ENCODE peak calls at places on chromosomes 6 and 20, in nine cellular contexts. W is heart left ventricle, F is psoas muscle, C is thoracic aorta, B is endodermal cell, A is PC-9, V is breast epithelium, X is ovary, J is left ventricle myocardium inferior. N is an unnamed sample.

GRCh38 chr6:134663800-134664535 is 285.9 kb downstream of the ALDH8A1 start:
- DNase-seq in C (no peak), F (no peak), B (no peak), W (no peak), X (no peak), J (no peak), A (no peak), V (no peak), N (no peak)

GRCh38 chr6:124927806-124928205 is 34.4 kb upstream of the RNF217 start:
- DNase-seq in A (no peak), X (no peak), V (no peak), J (no peak), F (no peak), W (no peak), B (no peak), C (no peak), N (no peak)

GRCh38 chr6:169469028-169469427 is 215.4 kb upstream of the THBS2 start:
- DNase-seq in A (no peak), F (no peak), C (no peak), X (no peak), B (no peak), J (no peak), W (no peak), V (no peak), N (no peak)

GRCh38 chr20:41023549-41023948 is 5.1 kb upstream of the TOP1 start:
- DNase-seq in C (no peak), V (no peak), X (no peak), W (no peak), J (no peak), F (no peak), A (peak; percentile 31), B (no peak), N (no peak)

GRCh38 chr6:10163159-10163962 is 251.5 kb downstream of the TFAP2A start:
- DNase-seq in F (no peak), B (peak; percentile 53), V (peak; percentile 84), X (no peak), C (no peak), J (no peak), A (peak; percentile 80), W (no peak), N (no peak)

GRCh38 chr20:34337544-34337943 is 25.5 kb upstream of the ITCH start:
- DNase-seq in J (no peak), V (no peak), W (no peak), F (no peak), C (no peak), X (no peak), B (no peak), A (no peak), N (no peak)

GRCh38 chr6:165895421-165896165 is 232.6 kb upstream of the PDE10A start:
- DNase-seq in J (no peak), V (no peak), C (no peak), W (no peak), A (no peak), B (peak; percentile 50), X (no peak), F (no peak), N (no peak)

GRCh38 chr20:44549123-44549522 is 27.3 kb upstream of the SERINC3 start:
- DNase-seq in C (no peak), B (no peak), J (no peak), X (no peak), W (no peak), V (no peak), F (no peak), A (no peak), N (no peak)

GRCh38 chr6:15948930-15949900 is 179.7 kb upstream of the MYLIP start:
- DNase-seq in W (no peak), B (peak; percentile 86), V (no peak), X (no peak), A (peak; percentile 40), J (no peak), F (no peak), C (no peak), N (peak; percentile 59)

GRCh38 chr6:108592371-108593337 is 31.9 kb downstream of the FOXO3 start:
- DNase-seq in J (no peak), X (no peak), C (no peak), W (no peak), A (peak; percentile 57), B (no peak), F (peak; percentile 60), V (peak; percentile 71), N (no peak)

GRCh38 chr6:44649365-44650025 is 262.0 kb downstream of the CDC5L start:
- DNase-seq in F (no peak), C (no peak), X (no peak), J (no peak), B (no peak), W (no peak), V (no peak), A (no peak), N (no peak)

GRCh38 chr6:10482636-10483257 is 38.4 kb upstream of the GCNT2 start:
- DNase-seq in A (no peak), F (no peak), J (no peak), B (no peak), W (no peak), X (no peak), V (no peak), C (no peak), N (no peak)

GRCh38 chr6:15876406-15876805 is 213.6 kb upstream of the DTNBP1 start:
- DNase-seq in V (no peak), W (no peak), J (no peak), C (no peak), F (no peak), X (no peak), B (no peak), A (no peak), N (no peak)

GRCh38 chr20:14817121-14817520 is 479.7 kb upstream of the FLRT3 start:
- DNase-seq in V (no peak), X (no peak), W (no peak), A (no peak), C (no peak), B (no peak), F (no peak), J (no peak), N (no peak)

GRCh38 chr6:98839788-98840361 is 5.5 kb downstream of the POU3F2 start:
- DNase-seq in C (no peak), J (no peak), V (no peak), A (no peak), X (no peak), B (peak; percentile 66), W (no peak), F (no peak), N (no peak)
- TF ChIP-seq CTCF in C (no peak), J (no peak), V (no peak), A (peak; percentile 34), X (no peak), B (peak; percentile 79), W (no peak), F (no peak), N (no peak)

DNA sequence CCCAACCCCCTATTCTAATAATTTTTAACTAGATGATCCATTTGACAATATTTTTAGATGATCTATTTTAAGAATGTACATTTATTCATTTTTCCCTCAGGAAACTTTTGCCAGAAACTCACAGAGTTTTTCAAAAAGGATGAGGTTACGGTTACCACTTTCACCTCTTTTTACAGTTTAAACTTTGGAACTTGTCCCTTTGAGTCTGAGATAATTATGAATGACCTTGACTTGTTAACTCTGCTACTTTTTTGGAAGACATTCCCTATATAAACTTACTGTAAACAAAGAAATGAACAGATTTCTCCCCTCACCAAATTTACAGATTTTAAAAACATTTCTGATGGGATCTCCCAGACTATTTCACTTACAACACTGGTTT is 18.4 kb upstream of the BLOC1S5 start:
- DNase-seq in F (no peak), B (no peak), W (no peak), A (no peak), X (no peak), V (no peak), J (no peak), C (no peak), N (no peak)
- H3K36me3 ChIP-seq in F (peaks cover 3% of the 10 kb centered on the region), B (peaks cover 22% of the 10 kb centered on the region), W (peaks cover 8% of the 10 kb centered on the region), A (peaks cover 18% of the 10 kb centered on the region), X (no peaks in the 10 kb centered on the region), V (no peaks in the 10 kb centered on the region), J (peaks cover 18% of the 10 kb centered on the region), C (peaks cover 6% of the 10 kb centered on the region), N (peaks cover 2% of the 10 kb centered on the region)

GRCh38 chr6:122511193-122511924 is 39.8 kb upstream of the SERINC1 start:
- DNase-seq in X (no peak), C (no peak), W (no peak), V (no peak), B (no peak), F (no peak), J (no peak), A (no peak), N (no peak)
- H3K4me1 ChIP-seq in X (no peaks in the 10 kb centered on the region), C (no peaks in the 10 kb centered on the region), W (no peaks in the 10 kb centered on the region), V (no peaks in the 10 kb centered on the region), B (no peaks in the 10 kb centered on the region), F (no peaks in the 10 kb centered on the region), J (no peaks in the 10 kb centered on the region), A (no peaks in the 10 kb centered on the region), N (no peaks in the 10 kb centered on the region)

GRCh38 chr20:300345-300744 is 3.0 kb downstream of the ZCCHC3 start:
- DNase-seq in B (peak; percentile 86), C (no peak), V (no peak), F (no peak), W (no peak), A (no peak), X (no peak), J (no peak), N (no peak)
- TF ChIP-seq CTCF in B (no peak), C (no peak), V (no peak), F (no peak), W (no peak), A (no peak), X (no peak), J (no peak), N (no peak)

DNA sequence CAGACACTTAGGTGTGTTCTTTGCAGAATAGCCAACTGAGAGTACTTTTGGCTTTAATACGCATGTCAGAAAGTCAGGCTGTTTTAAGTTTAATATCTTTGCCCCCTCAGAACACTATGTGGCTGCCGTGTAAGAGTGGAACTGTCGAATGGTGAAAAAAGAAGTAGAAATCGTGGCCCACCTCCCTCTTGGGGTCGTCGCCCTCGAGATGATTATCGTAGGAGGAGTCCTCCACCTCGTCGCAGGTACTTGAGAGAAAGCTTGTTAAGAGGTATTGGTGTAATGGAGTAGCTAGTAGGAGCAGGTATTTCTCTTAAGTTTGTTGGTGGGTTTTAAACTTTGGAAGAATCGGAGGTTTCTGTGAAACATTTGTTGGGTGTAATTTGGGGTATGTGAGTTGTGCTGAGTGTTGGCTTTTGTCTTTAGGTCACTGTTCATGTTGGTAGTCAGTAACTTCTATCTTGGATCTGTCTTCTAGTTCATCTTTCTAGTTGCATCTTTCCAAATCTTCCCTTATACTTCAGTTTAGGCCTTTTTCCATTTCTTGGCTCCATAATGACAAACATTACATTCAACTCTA is 4.7 kb downstream of the SRSF3 start:
- DNase-seq in A (no peak), J (no peak), V (no peak), X (no peak), F (no peak), C (no peak), B (no peak), W (no peak), N (no peak)
- H3K36me3 ChIP-seq in A (peaks cover 88% of the 10 kb centered on the region), J (peaks cover 73% of the 10 kb centered on the region), V (peaks cover 9% of the 10 kb centered on the region), X (no peaks in the 10 kb centered on the region), F (peaks cover 80% of the 10 kb centered on the region), C (peaks cover 56% of the 10 kb centered on the region), B (peaks cover 89% of the 10 kb centered on the region), W (peaks cover 72% of the 10 kb centered on the region), N (peaks cover 74% of the 10 kb centered on the region)

DNA sequence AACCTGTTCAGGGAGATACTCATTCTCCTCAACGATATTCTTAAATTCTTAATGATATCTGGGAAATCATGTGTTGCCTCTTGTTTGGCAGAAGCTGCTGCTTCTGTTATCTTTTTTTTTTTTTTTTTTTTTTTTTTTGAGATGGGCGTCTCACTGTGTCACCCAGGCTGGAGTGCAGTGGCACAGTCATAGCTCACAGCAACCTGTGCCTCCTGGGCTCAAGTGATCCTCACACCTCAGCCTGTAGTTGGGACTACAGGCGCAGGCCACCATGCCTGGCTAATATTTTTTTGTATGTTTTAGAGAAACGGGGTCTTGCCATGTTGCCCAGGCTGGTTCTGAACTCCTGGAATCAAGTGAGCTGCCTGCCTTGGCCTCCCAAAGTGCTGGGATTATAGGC is 34.2 kb downstream of the SCAF8 start:
- DNase-seq in C (no peak), V (no peak), J (no peak), A (no peak), X (no peak), F (no peak), W (no peak), B (no peak), N (no peak)
- H3K4me1 ChIP-seq in C (peaks cover 76% of the 10 kb centered on the region), V (no peaks in the 10 kb centered on the region), J (peaks cover 86% of the 10 kb centered on the region), A (no peaks in the 10 kb centered on the region), X (peaks cover 10% of the 10 kb centered on the region), F (peaks cover 59% of the 10 kb centered on the region), W (peaks cover 37% of the 10 kb centered on the region), B (peaks cover 9% of the 10 kb centered on the region), N (peaks cover 42% of the 10 kb centered on the region)

N was measured in lower lobe of right lung.